ENCODE peak calls at places on chromosomes 3 and 15, in six cellular contexts. Y, V, S, Q, U and N are unnamed samples.

GRCh38 chr3:145219355-145220196 is 941.4 kb downstream of the PLOD2 start:
- DNase-seq in Q (no peak), V (no peak), S (no peak), Y (no peak), U (no peak), N (no peak)

GRCh38 chr15:100968043-100968966 is 49.1 kb downstream of the LRRK1 start:
- DNase-seq in Q (no peak), U (no peak), V (no peak), S (peak), Y (no peak), N (peak)

GRCh38 chr15:57079446-57079845 is 161.0 kb downstream of the TCF12 start:
- DNase-seq in Q (no peak), U (no peak), S (no peak), V (no peak), Y (no peak), N (peak)

GRCh38 chr3:167872941-167873340 is 137.4 kb downstream of the SERPINI1 start:
- DNase-seq in U (no peak), Y (no peak), Q (no peak), V (no peak), S (no peak), N (no peak)

GRCh38 chr3:184712579-184713355 is 903 bp upstream of the MAGEF1 start:
- DNase-seq in V (no peak), Y (no peak), S (no peak), U (no peak), Q (no peak), N (no peak)

GRCh38 chr15:95733931-95734330 is 596.6 kb upstream of the NR2F2 start:
- DNase-seq in Y (no peak), U (no peak), S (no peak), V (no peak), Q (no peak), N (no peak)

GRCh38 chr15:93168913-93169312 is 79.9 kb upstream of the RGMA start:
- DNase-seq in S (peak), Y (no peak), Q (no peak), V (no peak), U (no peak), N (peak)

GRCh38 chr15:90603893-90604292 is 74.2 kb downstream of the CRTC3 start:
- DNase-seq in U (no peak), Q (no peak), S (peak), Y (peak), V (peak), N (no peak)

GRCh38 chr3:67614195-67614594 is 40.2 kb downstream of the SUCLG2 start:
- DNase-seq in Y (no peak), V (no peak), S (peak), U (no peak), Q (no peak), N (peak)

GRCh38 chr3:32456429-32457130 is 46.1 kb downstream of the CMTM6 start:
- DNase-seq in V (no peak), S (no peak), Q (no peak), U (no peak), Y (no peak), N (no peak)

GRCh38 chr15:65396283-65396964 is 18.6 kb upstream of the IGDCC3 start:
- DNase-seq in U (no peak), S (no peak), Y (no peak), Q (no peak), V (no peak), N (no peak)

GRCh38 chr15:41490355-41490754 is 3.3 kb upstream of the ITPKA start:
- DNase-seq in Q (peak), Y (no peak), V (no peak), S (peak), U (no peak), N (peak)

GRCh38 chr3:88180398-88180999 is 30.7 kb downstream of the C3orf38 start:
- DNase-seq in Q (peak), V (no peak), S (peak), U (no peak), Y (no peak), N (peak)

GRCh38 chr15:94036156-94036555 is 195.2 kb upstream of the MCTP2 start:
- DNase-seq in Y (no peak), S (no peak), U (no peak), Q (no peak), V (no peak), N (no peak)

GRCh38 chr3:14235003-14235876 is 56.6 kb downstream of the LSM3 start:
- DNase-seq in U (no peak), S (no peak), Q (no peak), V (no peak), Y (peak), N (no peak)

GRCh38 chr3:10205461-10206165 is 40.9 kb downstream of the IRAK2 start:
- DNase-seq in V (no peak), S (peak), Y (peak), Q (peak), U (peak), N (peak)

GRCh38 chr3:123781138-123781537 is 103.0 kb downstream of the MYLK start:
- DNase-seq in Q (no peak), U (no peak), Y (no peak), S (no peak), V (no peak), N (no peak)

GRCh38 chr3:123783050-123783724 is 100.9 kb downstream of the MYLK start:
- DNase-seq in U (no peak), Y (no peak), S (no peak), Q (no peak), V (no peak), N (no peak)

GRCh38 chr3:123783811-123784210 is 100.3 kb downstream of the MYLK start:
- DNase-seq in V (no peak), S (no peak), U (no peak), Q (no peak), Y (no peak), N (no peak)

GRCh38 chr3:123781571-123782275 is 102.4 kb downstream of the MYLK start:
- DNase-seq in V (no peak), Y (no peak), Q (no peak), S (no peak), U (no peak), N (peak)

DNA sequence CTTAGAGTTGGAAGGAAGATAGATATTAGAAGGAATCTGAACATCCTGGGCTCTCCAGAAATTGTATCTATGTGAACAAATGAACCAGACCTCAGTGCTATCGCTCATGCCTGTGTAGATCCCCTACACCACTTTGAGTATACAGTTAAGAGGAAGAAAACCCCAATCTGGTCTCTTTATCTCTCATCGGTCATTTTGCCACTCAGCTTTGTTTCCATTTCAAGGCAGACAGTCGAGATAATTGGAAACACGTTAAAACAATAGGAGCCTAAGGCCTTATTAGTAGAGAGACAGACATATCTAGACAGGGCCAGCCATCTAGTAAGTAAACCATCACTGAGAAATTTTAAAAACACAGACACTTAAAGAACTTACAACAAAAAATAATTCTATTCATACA is 101.6 kb downstream of the MYLK start:
- DNase-seq in S (no peak), U (no peak), Q (no peak), Y (no peak), V (no peak), N (no peak)
- H3K4me3 ChIP-seq in S (no peak), U (no peak), Q (no peak), Y (no peak), V (no peak), N (no peak)

DNA sequence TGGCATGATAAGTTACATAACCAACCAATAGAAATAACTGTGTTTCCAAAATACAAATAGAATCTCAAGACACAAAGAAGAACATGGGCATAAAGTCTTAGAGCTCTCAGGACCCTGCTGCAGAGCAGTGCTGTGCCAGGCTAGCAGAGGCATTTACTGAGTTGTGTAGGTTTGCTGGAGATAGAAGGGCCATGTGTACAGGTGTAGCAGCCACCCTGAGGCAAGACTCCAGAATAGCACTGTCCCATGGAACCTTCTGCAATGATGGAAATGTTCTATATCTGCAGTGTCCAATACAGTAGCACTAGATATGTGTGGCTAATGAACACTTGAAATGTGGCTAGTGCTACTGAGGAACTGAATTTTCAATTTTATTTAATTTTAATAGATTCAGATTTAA is 267.0 kb upstream of the UMPS start:
- DNase-seq in S (no peak), V (no peak), U (no peak), Y (no peak), Q (no peak), N (no peak)
- TF ChIP-seq CTCF in S (no peak), V (no peak), U (no peak), Y (no peak), Q (no peak), N (no peak)

DNA sequence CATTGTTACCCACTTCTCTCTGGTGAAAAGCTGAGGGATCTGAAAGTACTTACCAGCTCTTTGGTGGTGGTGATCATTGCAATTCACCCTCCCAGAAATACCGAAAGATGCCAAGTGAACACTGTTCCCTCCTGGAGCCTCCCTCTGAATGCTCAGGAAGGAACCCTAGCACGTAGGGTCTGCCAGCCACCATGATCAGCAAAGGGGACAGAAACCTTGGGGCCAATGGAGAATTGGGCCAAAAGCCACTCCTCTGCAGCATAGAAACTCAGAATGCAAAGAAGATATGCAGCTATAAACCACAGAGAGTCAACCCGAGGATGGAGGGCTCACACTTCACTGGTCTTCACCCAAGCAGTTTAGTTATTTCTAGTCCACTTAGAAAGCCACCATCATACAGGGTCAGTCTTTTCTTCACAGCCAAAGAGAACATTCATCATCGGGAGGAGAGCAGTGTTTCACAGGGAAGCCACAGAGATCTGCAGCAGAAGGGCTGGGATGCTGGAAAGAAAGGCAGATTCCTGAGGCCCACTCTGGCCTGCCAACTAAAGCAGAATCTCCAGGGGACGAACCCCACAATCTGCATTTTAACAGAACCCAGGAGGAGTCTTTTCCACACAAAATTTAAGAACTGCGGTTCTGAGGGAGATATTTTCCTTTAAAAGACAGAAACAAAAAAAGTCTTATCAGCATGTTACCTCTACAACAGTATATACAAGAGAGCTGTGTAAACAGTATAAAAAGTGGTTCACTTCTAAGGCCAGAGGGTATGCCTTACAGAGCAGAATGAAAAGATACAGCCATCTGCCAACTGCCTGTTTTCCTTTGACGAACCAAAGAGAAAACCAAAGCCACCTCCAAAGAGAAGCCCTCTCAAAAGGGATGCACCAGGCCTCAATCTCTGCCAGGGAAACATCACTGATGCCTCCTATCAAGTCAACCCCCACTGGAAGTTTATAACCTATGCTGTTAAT is 11.3 kb downstream of the TBC1D2B start:
- DNase-seq in Q (no peak), Y (no peak), V (no peak), U (peak), S (no peak), N (peak)
- H3K4me3 ChIP-seq in Q (no peak), Y (no peak), V (no peak), U (no peak), S (no peak), N (no peak)

DNA sequence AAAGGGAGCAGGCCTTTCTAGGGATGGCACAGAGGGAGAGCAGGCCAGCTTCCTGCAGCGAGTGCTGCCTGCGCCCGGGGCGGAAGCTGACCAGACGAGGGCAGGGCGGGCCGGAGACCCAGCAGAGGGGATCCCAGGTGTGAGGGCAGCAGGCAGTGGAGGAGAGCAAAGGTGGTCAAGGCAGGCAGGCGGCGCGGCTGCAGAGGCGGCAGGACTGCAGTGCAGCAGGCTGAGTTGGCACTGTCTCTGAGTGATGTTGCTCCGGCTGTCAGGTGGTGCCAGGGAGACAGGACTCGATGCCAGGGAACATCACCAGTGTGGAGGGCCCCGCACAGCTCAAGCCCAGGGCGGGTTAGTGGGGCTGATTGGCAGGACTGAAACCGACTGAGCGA is 22.3 kb upstream of the PLXNA1 start:
- DNase-seq in V (peak), Q (no peak), U (peak), S (no peak), Y (no peak), N (no peak)
- TF ChIP-seq CTCF in V (peak), Q (no peak), U (no peak), S (no peak), Y (no peak), N (no peak)

GRCh38 chr3:197495499-197495898 is 60.3 kb downstream of the BDH1 start:
- DNase-seq in Y (no peak), Q (no peak), U (no peak), S (no peak), V (no peak), N (no peak)
- H3K4me3 ChIP-seq in Y (no peak), Q (no peak), U (no peak), S (no peak), V (no peak), N (no peak)

GRCh38 chr3:141793476-141794260 is 30.5 kb downstream of the GRK7 start:
- DNase-seq in S (no peak), V (no peak), Q (no peak), U (no peak), Y (no peak), N (no peak)
- TF ChIP-seq CTCF in S (peak), V (no peak), Q (no peak), U (no peak), Y (no peak), N (no peak)

GRCh38 chr3:48015451-48016182 is 599 bp downstream of the MAP4 start:
- DNase-seq in Q (no peak), V (no peak), U (no peak), S (no peak), Y (no peak), N (no peak)
- H3K4me3 ChIP-seq in Q (no peak), V (no peak), U (no peak), S (no peak), Y (no peak), N (no peak)

GRCh38 chr3:160758929-160759577 is 3.0 kb downstream of the PPM1L start:
- DNase-seq in S (no peak), U (no peak), Y (no peak), Q (no peak), V (no peak), N (no peak)
- TF ChIP-seq CTCF in S (no peak), U (peak), Y (no peak), Q (no peak), V (no peak), N (no peak)

GRCh38 chr3:35723480-35724097 is 84.3 kb downstream of the ARPP21 start:
- DNase-seq in U (no peak), S (no peak), Y (no peak), V (no peak), Q (no peak), N (no peak)
- H3K4me3 ChIP-seq in U (no peak), S (no peak), Y (no peak), V (no peak), Q (no peak), N (no peak)